ENCODE peak calls at places on chromosomes 11 and 22, in ten cellular contexts. T, D, A, V, L, R, X, G, O and B are unnamed samples.

GRCh38 chr11:69257134-69257533 is 36.8 kb upstream of the MYEOV start:
- DNase-seq in T (no peak), D (no peak), A (no peak), V (no peak), L (no peak), R (no peak), X (no peak), G (no peak), O (no peak), B (no peak)

GRCh38 chr11:109040303-109040702 is 375.4 kb downstream of the DDX10 start:
- DNase-seq in T (no peak), D (peak; percentile 21), A (no peak), V (no peak), L (no peak), R (no peak), X (no peak), G (no peak), O (no peak), B (no peak)

GRCh38 chr11:67392182-67392715 is 463 bp downstream of the RAD9A start:
- DNase-seq in T (no peak), D (peak; percentile 40), A (no peak), V (no peak), L (no peak), R (no peak), X (no peak), G (no peak), O (no peak), B (no peak)

GRCh38 chr11:49995559-49995958 is 13.2 kb upstream of the OR4C12 start:
- DNase-seq in T (peak; percentile 75), D (peak; percentile 80), A (peak; percentile 84), V (no peak), L (peak; percentile 46), R (peak; percentile 0), X (peak; percentile 38), G (no peak), O (no peak), B (peak; percentile 77)

GRCh38 chr22:46788426-46789168 is 26.1 kb downstream of the TBC1D22A start:
- DNase-seq in T (no peak), D (no peak), A (no peak), V (no peak), L (no peak), R (no peak), X (no peak), G (no peak), O (peak; percentile 7), B (no peak)

GRCh38 chr11:113730887-113731726 is 25.0 kb upstream of the TMPRSS5 start:
- DNase-seq in T (peak; percentile 87), D (peak; percentile 44), A (peak; percentile 53), V (no peak), L (peak; percentile 29), R (peak; percentile 33), X (peak; percentile 43), G (peak; percentile 41), O (no peak), B (peak; percentile 54)

GRCh38 chr11:76939219-76939631 is 78.5 kb downstream of the ACER3 start:
- DNase-seq in T (no peak), D (no peak), A (no peak), V (no peak), L (no peak), R (no peak), X (peak; percentile 34), G (no peak), O (no peak), B (no peak)

GRCh38 chr11:106088896-106089295 is 11.4 kb downstream of the AASDHPPT start:
- DNase-seq in T (no peak), D (no peak), A (no peak), V (no peak), L (no peak), R (no peak), X (peak; percentile 31), G (no peak), O (no peak), B (no peak)

GRCh38 chr11:11813288-11813962 is 28.3 kb upstream of the USP47 start:
- DNase-seq in T (no peak), D (peak; percentile 76), A (peak; percentile 80), V (no peak), L (peak; percentile 78), R (peak; percentile 90), X (peak; percentile 93), G (no peak), O (peak; percentile 67), B (no peak)

GRCh38 chr11:102238287-102238894 is 78.9 kb upstream of the BIRC3 start:
- DNase-seq in T (no peak), D (no peak), A (no peak), V (no peak), L (no peak), R (no peak), X (no peak), G (no peak), O (no peak), B (no peak)

GRCh38 chr11:112134473-112134872 is 29.4 kb downstream of the IL18 start:
- DNase-seq in T (no peak), D (no peak), A (no peak), V (no peak), L (no peak), R (no peak), X (no peak), G (no peak), O (no peak), B (no peak)